ENCODE peak calls at places on chromosomes 3 and 15, in six cellular contexts. O, P, U, D, L and H are unnamed samples.

GRCh38 chr3:127039719-127040118 is 56.8 kb downstream of the PLXNA1 start:
- DNase-seq in O (no peak), L (no peak), D (no peak), U (no peak), P (peak), H (no peak)

GRCh38 chr3:12793701-12794100 is 2.8 kb upstream of the CAND2 start:
- DNase-seq in O (no peak), D (no peak), L (no peak), U (no peak), P (no peak), H (no peak)

GRCh38 chr15:90362936-90363212 is 10.8 kb downstream of the ZNF774 start:
- DNase-seq in L (peak), U (no peak), O (no peak), D (no peak), P (no peak), H (no peak)

GRCh38 chr15:81111510-81112375 is 22.3 kb upstream of the CFAP161 start:
- DNase-seq in L (no peak), O (no peak), P (no peak), U (no peak), D (no peak), H (no peak)

GRCh38 chr3:100210777-100211145 is 50.0 kb upstream of the TBC1D23 start:
- DNase-seq in O (no peak), L (peak), P (no peak), D (no peak), U (no peak), H (no peak)

GRCh38 chr15:29568840-29569532 is 253.3 kb downstream of the TJP1 start:
- DNase-seq in O (no peak), L (no peak), D (no peak), U (no peak), P (peak), H (no peak)

GRCh38 chr3:112813723-112814171 is 32.9 kb downstream of the CD200R1L start:
- DNase-seq in U (no peak), D (no peak), L (no peak), O (no peak), P (no peak), H (no peak)

GRCh38 chr3:138938056-138938876 is 8.7 kb downstream of the FOXL2 start:
- DNase-seq in P (no peak), U (no peak), O (peak), D (no peak), L (no peak), H (no peak)

GRCh38 chr3:186320862-186321568 is 41.0 kb downstream of the DGKG start:
- DNase-seq in L (peak), O (no peak), D (no peak), U (no peak), P (no peak), H (no peak)

GRCh38 chr3:11619946-11620652 is 23.6 kb downstream of the VGLL4 start:
- DNase-seq in P (no peak), U (no peak), O (no peak), L (no peak), D (no peak), H (no peak)

GRCh38 chr3:16583551-16583950 is 21.7 kb downstream of the DAZL start:
- DNase-seq in U (no peak), L (no peak), D (no peak), P (no peak), O (no peak), H (no peak)

GRCh38 chr3:63588897-63589296 is 63.6 kb upstream of the SNTN start:
- DNase-seq in L (no peak), O (no peak), P (no peak), U (no peak), D (no peak), H (no peak)

GRCh38 chr3:5274116-5274515 is 86.6 kb downstream of the EDEM1 start:
- DNase-seq in P (no peak), U (no peak), O (no peak), L (no peak), D (no peak), H (no peak)

GRCh38 chr15:52256366-52256765 is 39.2 kb downstream of the MYO5C start:
- DNase-seq in L (peak), D (peak), U (peak), P (peak), O (peak), H (peak)

GRCh38 chr3:9970020-9970652 is 16.5 kb downstream of the EMC3 start:
- DNase-seq in U (no peak), L (peak), P (no peak), O (no peak), D (no peak), H (no peak)

GRCh38 chr15:55530861-55531313 is 22.9 kb upstream of the DNAAF4 start:
- DNase-seq in D (no peak), P (no peak), L (peak), O (no peak), U (no peak), H (no peak)

GRCh38 chr15:29685156-29686078 is 136.9 kb downstream of the TJP1 start:
- DNase-seq in L (peak), O (no peak), U (no peak), D (no peak), P (no peak), H (no peak)

GRCh38 chr3:42846682-42847522 is 28.8 kb downstream of the CYP8B1 start:
- DNase-seq in D (no peak), U (no peak), O (no peak), P (no peak), L (no peak), H (no peak)

GRCh38 chr15:62464705-62465104 is 299.6 kb upstream of the C2CD4B start:
- DNase-seq in P (no peak), O (no peak), U (no peak), L (no peak), D (no peak), H (no peak)

GRCh38 chr3:122066331-122067213 is 11.4 kb downstream of the CD86 start:
- DNase-seq in D (no peak), P (no peak), L (no peak), O (no peak), U (no peak), H (no peak)

GRCh38 chr15:51499379-51499976 is 123.1 kb downstream of the DMXL2 start:
- DNase-seq in O (no peak), D (no peak), P (no peak), L (peak), U (no peak), H (no peak)

GRCh38 chr3:178699810-178700209 is 163.6 kb downstream of the KCNMB2 start:
- DNase-seq in P (no peak), O (no peak), D (no peak), L (peak), U (no peak), H (no peak)

GRCh38 chr3:129231331-129232119 is 17.9 kb upstream of the COPG1 start:
- DNase-seq in D (no peak), U (no peak), P (no peak), L (peak), O (no peak), H (no peak)

GRCh38 chr15:63969652-63970421 is 76.4 kb downstream of the DAPK2 start:
- DNase-seq in U (no peak), P (peak), D (no peak), L (no peak), O (no peak), H (no peak)

GRCh38 chr3:107988464-107989156 is 102.2 kb downstream of the CD47 start:
- DNase-seq in L (peak), P (peak), U (peak), O (peak), D (no peak), H (peak)

GRCh38 chr15:40398413-40398873 is 7.2 kb upstream of the IVD start:
- DNase-seq in L (no peak), O (no peak), D (no peak), U (no peak), P (no peak), H (no peak)

GRCh38 chr3:355622-356021 is 159.1 kb downstream of the CHL1 start:
- DNase-seq in O (no peak), L (peak), U (no peak), P (no peak), D (no peak), H (no peak)

GRCh38 chr3:171113716-171114115 is 87.2 kb upstream of the SLC2A2 start:
- DNase-seq in O (no peak), P (no peak), D (no peak), U (no peak), L (no peak), H (no peak)
- TF ChIP-seq CTCF in O (no peak), P (no peak), D (peak), U (no peak), L (no peak), H (peak)

DNA sequence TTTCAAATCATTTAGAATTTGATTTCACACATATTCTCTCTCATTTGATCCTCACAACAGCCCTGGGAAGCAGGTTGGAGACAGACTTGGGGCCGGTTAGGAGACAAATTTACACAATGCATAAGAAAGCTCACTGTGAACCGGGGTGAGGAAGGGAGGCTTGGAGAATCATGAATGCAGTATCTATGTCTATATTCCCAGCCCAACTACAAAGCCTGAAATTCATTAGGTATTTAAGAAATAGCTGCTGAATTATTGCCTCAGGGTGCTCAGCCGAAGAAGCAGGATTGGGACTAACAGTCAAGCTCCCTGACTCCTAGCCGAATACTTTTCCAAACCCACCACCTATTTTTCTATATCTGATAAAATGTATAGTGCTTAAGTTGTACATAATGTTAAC is 8.4 kb upstream of the GOLGA6C start:
- DNase-seq in U (no peak), L (no peak), P (no peak), D (no peak), O (no peak), H (no peak)
- TF ChIP-seq CTCF in U (no peak), L (no peak), P (no peak), D (no peak), O (no peak), H (no peak)

DNA sequence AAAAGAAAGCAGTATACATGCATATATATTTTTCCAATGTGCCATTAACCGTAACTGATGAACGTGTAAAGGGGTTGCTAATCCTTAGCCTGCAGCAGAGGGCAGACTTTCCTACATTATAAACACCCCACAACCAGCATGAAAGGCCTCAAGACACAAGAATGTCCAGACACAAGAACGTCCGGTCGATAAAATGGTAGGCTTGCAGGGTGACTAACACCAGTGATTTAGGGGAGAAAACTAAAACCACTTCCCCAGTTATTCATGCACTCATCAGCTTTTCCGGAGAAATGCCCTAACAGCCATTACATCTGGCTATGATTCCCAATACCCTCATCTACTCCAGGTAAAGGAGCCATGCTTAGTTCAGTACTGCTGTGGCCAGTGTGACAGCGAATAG is 57.4 kb downstream of the LRTM1 start:
- DNase-seq in O (no peak), D (peak), U (no peak), L (peak), P (no peak), H (no peak)
- TF ChIP-seq CTCF in O (no peak), D (peak), U (no peak), L (peak), P (no peak), H (peak)

GRCh38 chr3:69386535-69387385 is 872 bp upstream of the FRMD4B start:
- DNase-seq in L (no peak), D (no peak), P (no peak), U (no peak), O (no peak), H (no peak)
- TF ChIP-seq CTCF in L (no peak), D (peak), P (no peak), U (no peak), O (no peak), H (no peak)

DNA sequence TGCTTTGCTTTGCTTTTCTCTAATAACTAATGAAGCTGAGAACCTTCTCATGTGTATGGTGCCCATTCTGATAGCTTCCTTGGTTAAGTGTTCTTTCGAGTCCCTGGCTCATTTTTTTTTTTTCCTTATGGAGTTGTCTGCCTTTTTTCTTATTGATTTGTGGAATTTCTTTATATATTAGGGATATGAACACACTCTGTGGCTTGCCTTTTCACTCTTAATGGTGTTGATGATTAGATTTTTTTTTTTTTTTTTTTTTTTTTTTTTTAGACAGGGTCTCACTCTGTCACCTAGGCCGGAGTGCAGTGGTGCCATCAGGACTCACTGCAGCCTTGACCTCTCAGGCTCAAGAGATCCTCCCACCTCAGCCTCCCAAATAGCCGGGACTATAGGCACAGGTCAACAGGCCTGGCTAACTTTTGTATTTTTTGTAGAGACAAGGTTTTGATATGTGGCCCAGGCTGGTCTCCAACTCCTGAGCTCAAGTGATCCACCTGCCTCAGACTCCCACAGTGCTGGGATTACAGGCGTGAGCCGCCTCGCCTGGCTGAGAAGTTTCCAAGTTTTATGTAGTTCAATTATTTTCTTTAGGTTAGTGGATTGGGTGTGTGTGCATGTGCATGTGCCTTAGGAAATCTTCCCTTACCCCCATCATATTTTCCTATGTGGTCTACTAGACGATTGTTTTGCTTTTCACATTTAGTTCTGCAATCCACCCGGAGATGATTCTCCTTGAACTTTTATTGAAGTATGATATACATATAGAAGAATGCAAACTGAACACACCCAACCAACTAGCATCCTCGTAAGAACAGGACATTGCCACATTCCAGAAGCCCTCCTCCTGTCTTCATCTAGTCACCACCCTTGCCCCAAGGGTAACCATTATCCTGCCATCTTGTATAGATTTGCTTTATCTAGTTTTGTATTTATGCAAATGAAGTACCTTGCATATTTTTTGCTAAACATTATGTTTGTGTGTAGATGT is 1.7 kb upstream of the SNRPA1 start:
- DNase-seq in U (no peak), L (peak), O (no peak), D (no peak), P (no peak), H (no peak)
- TF ChIP-seq CTCF in U (no peak), L (no peak), O (no peak), D (no peak), P (no peak), H (no peak)